ENCODE peak calls at places on chromosomes 11 and 22, in six cellular contexts. One of them, this sample, is unnamed.

GRCh38 chr22:29154364-29155048 is 51.2 kb upstream of the EMID1 start:
- DNase-seq in sigmoid colon: peak
- DNase-seq in A549: peak
- DNase-seq in tibial nerve: no peak
- DNase-seq in HepG2: peak
- DNase-seq in stomach: peak
- DNase-seq in this sample: peak

GRCh38 chr11:2508793-2509192 is 64.0 kb downstream of the KCNQ1 start:
- DNase-seq in sigmoid colon: no peak
- DNase-seq in tibial nerve: no peak
- DNase-seq in stomach: no peak
- DNase-seq in A549: no peak
- DNase-seq in HepG2: no peak
- DNase-seq in this sample: peak

GRCh38 chr22:44718418-44718817 is 16.4 kb downstream of the PRR5 start:
- DNase-seq in A549: no peak
- DNase-seq in tibial nerve: no peak
- DNase-seq in HepG2: no peak
- DNase-seq in sigmoid colon: no peak
- DNase-seq in stomach: no peak
- DNase-seq in this sample: no peak

GRCh38 chr11:39011822-39012221 is 2413.8 kb upstream of the RAG2 start:
- DNase-seq in stomach: no peak
- DNase-seq in A549: no peak
- DNase-seq in sigmoid colon: no peak
- DNase-seq in HepG2: no peak
- DNase-seq in tibial nerve: no peak
- DNase-seq in this sample: no peak

GRCh38 chr22:29207231-29207550 is 1.5 kb downstream of the EMID1 start:
- DNase-seq in sigmoid colon: no peak
- DNase-seq in HepG2: no peak
- DNase-seq in A549: no peak
- DNase-seq in tibial nerve: no peak
- DNase-seq in stomach: no peak
- DNase-seq in this sample: no peak

GRCh38 chr11:86755196-86755595 is 45.1 kb upstream of the PRSS23 start:
- DNase-seq in A549: no peak
- DNase-seq in tibial nerve: no peak
- DNase-seq in HepG2: no peak
- DNase-seq in sigmoid colon: no peak
- DNase-seq in stomach: no peak
- DNase-seq in this sample: no peak

GRCh38 chr11:120540744-120541143 is 29.2 kb downstream of the GRIK4 start:
- DNase-seq in A549: no peak
- DNase-seq in HepG2: peak
- DNase-seq in tibial nerve: no peak
- DNase-seq in sigmoid colon: no peak
- DNase-seq in stomach: no peak
- DNase-seq in this sample: no peak

GRCh38 chr11:118524757-118525465 is 2.4 kb upstream of the TTC36 start:
- DNase-seq in stomach: no peak
- DNase-seq in A549: no peak
- DNase-seq in tibial nerve: no peak
- DNase-seq in HepG2: no peak
- DNase-seq in sigmoid colon: no peak
- DNase-seq in this sample: no peak

GRCh38 chr11:22338465-22338810 is 257 bp downstream of the SLC17A6 start:
- DNase-seq in sigmoid colon: no peak
- DNase-seq in HepG2: no peak
- DNase-seq in stomach: no peak
- DNase-seq in tibial nerve: no peak
- DNase-seq in A549: no peak
- DNase-seq in this sample: no peak

GRCh38 chr22:25370322-25370721 is 150.9 kb downstream of the CRYBB2 start:
- DNase-seq in tibial nerve: no peak
- DNase-seq in HepG2: no peak
- DNase-seq in A549: no peak
- DNase-seq in sigmoid colon: no peak
- DNase-seq in stomach: no peak
- DNase-seq in this sample: no peak

GRCh38 chr11:130094614-130095013 is 24.9 kb downstream of the APLP2 start:
- DNase-seq in tibial nerve: no peak
- DNase-seq in stomach: no peak
- DNase-seq in HepG2: no peak
- DNase-seq in A549: no peak
- DNase-seq in sigmoid colon: no peak
- DNase-seq in this sample: no peak

GRCh38 chr11:36010010-36010740 is 66.3 kb downstream of the LDLRAD3 start:
- DNase-seq in tibial nerve: no peak
- DNase-seq in stomach: no peak
- DNase-seq in A549: no peak
- DNase-seq in HepG2: no peak
- DNase-seq in sigmoid colon: no peak
- DNase-seq in this sample: no peak

GRCh38 chr22:22342697-22343602 is 98.4 kb downstream of the VPREB1 start:
- DNase-seq in A549: peak
- DNase-seq in stomach: peak
- DNase-seq in HepG2: peak
- DNase-seq in tibial nerve: no peak
- DNase-seq in sigmoid colon: no peak
- DNase-seq in this sample: no peak

GRCh38 chr11:20192151-20192550 is 31.9 kb upstream of the DBX1 start:
- DNase-seq in HepG2: no peak
- DNase-seq in stomach: no peak
- DNase-seq in A549: no peak
- DNase-seq in tibial nerve: no peak
- DNase-seq in sigmoid colon: no peak
- DNase-seq in this sample: no peak

GRCh38 chr11:69881467-69882269 is 62.5 kb upstream of the FGF3 start:
- DNase-seq in stomach: no peak
- DNase-seq in HepG2: no peak
- DNase-seq in tibial nerve: no peak
- DNase-seq in A549: no peak
- DNase-seq in sigmoid colon: no peak
- DNase-seq in this sample: no peak

GRCh38 chr11:37957717-37958116 is 1359.7 kb upstream of the RAG2 start:
- DNase-seq in HepG2: no peak
- DNase-seq in stomach: no peak
- DNase-seq in A549: no peak
- DNase-seq in tibial nerve: no peak
- DNase-seq in sigmoid colon: no peak
- DNase-seq in this sample: no peak

GRCh38 chr11:111428113-111428876 is 49.2 kb upstream of the POU2AF1 start:
- DNase-seq in HepG2: no peak
- DNase-seq in stomach: no peak
- DNase-seq in tibial nerve: no peak
- DNase-seq in sigmoid colon: no peak
- DNase-seq in A549: no peak
- DNase-seq in this sample: no peak

GRCh38 chr11:96578379-96578778 is 188.6 kb downstream of the JRKL start:
- DNase-seq in HepG2: no peak
- DNase-seq in tibial nerve: no peak
- DNase-seq in stomach: no peak
- DNase-seq in sigmoid colon: no peak
- DNase-seq in A549: no peak
- DNase-seq in this sample: no peak

GRCh38 chr11:91978747-91979146 is 245.9 kb upstream of the FAT3 start:
- DNase-seq in HepG2: no peak
- DNase-seq in sigmoid colon: no peak
- DNase-seq in tibial nerve: no peak
- DNase-seq in stomach: no peak
- DNase-seq in A549: no peak
- DNase-seq in this sample: no peak

GRCh38 chr11:116499396-116500001 is 273.3 kb downstream of the BUD13 start:
- DNase-seq in tibial nerve: peak
- DNase-seq in A549: peak
- DNase-seq in stomach: peak
- DNase-seq in HepG2: peak
- DNase-seq in sigmoid colon: peak
- DNase-seq in this sample: no peak

GRCh38 chr11:121654506-121655480 is 202.0 kb upstream of the SORL1-AS1 start:
- DNase-seq in HepG2: peak
- DNase-seq in stomach: no peak
- DNase-seq in tibial nerve: no peak
- DNase-seq in A549: no peak
- DNase-seq in sigmoid colon: no peak
- DNase-seq in this sample: no peak

GRCh38 chr11:14300661-14301304 is 58.2 kb downstream of the RRAS2 start:
- DNase-seq in stomach: peak
- DNase-seq in HepG2: peak
- DNase-seq in sigmoid colon: peak
- DNase-seq in A549: peak
- DNase-seq in tibial nerve: peak
- DNase-seq in this sample: peak

GRCh38 chr11:3947084-3947483 is 91.6 kb downstream of the STIM1 start:
- DNase-seq in HepG2: no peak
- DNase-seq in tibial nerve: no peak
- DNase-seq in A549: no peak
- DNase-seq in sigmoid colon: peak
- DNase-seq in stomach: no peak
- DNase-seq in this sample: no peak

GRCh38 chr11:70507466-70508230 is 109.3 kb downstream of the CTTN start:
- DNase-seq in tibial nerve: no peak
- DNase-seq in HepG2: no peak
- DNase-seq in sigmoid colon: peak
- DNase-seq in stomach: no peak
- DNase-seq in A549: no peak
- DNase-seq in this sample: no peak

GRCh38 chr11:8368772-8369171 is 105.1 kb upstream of the LMO1 start:
- DNase-seq in HepG2: no peak
- DNase-seq in sigmoid colon: peak
- DNase-seq in A549: no peak
- DNase-seq in stomach: no peak
- DNase-seq in tibial nerve: no peak
- DNase-seq in this sample: no peak

GRCh38 chr11:91804057-91804456 is 420.6 kb upstream of the FAT3 start:
- DNase-seq in stomach: no peak
- DNase-seq in sigmoid colon: no peak
- DNase-seq in HepG2: no peak
- DNase-seq in tibial nerve: no peak
- DNase-seq in A549: no peak
- DNase-seq in this sample: no peak

GRCh38 chr11:112179601-112180000 is 4.3 kb downstream of the BCO2 start:
- DNase-seq in HepG2: no peak
- DNase-seq in sigmoid colon: no peak
- DNase-seq in tibial nerve: no peak
- DNase-seq in A549: no peak
- DNase-seq in stomach: no peak
- DNase-seq in this sample: no peak

GRCh38 chr11:67057410-67057757 is 737 bp downstream of the RHOD start:
- DNase-seq in stomach: no peak
- DNase-seq in HepG2: no peak
- DNase-seq in tibial nerve: no peak
- DNase-seq in sigmoid colon: no peak
- DNase-seq in A549: no peak
- DNase-seq in this sample: no peak

GRCh38 chr11:111417766-111418435 is 38.8 kb upstream of the POU2AF1 start:
- DNase-seq in stomach: no peak
- DNase-seq in tibial nerve: peak
- DNase-seq in A549: no peak
- DNase-seq in sigmoid colon: peak
- DNase-seq in HepG2: no peak
- DNase-seq in this sample: peak

GRCh38 chr22:27642104-27642800 is 159.3 kb downstream of the MN1 start:
- DNase-seq in stomach: no peak
- DNase-seq in HepG2: peak
- DNase-seq in tibial nerve: no peak
- DNase-seq in sigmoid colon: no peak
- DNase-seq in A549: no peak
- DNase-seq in this sample: no peak

GRCh38 chr11:118156531-118157185 is 4.0 kb upstream of the SCN4B start:
- DNase-seq in HepG2: no peak
- DNase-seq in tibial nerve: no peak
- DNase-seq in sigmoid colon: no peak
- DNase-seq in stomach: no peak
- DNase-seq in A549: peak
- DNase-seq in this sample: no peak

DNA sequence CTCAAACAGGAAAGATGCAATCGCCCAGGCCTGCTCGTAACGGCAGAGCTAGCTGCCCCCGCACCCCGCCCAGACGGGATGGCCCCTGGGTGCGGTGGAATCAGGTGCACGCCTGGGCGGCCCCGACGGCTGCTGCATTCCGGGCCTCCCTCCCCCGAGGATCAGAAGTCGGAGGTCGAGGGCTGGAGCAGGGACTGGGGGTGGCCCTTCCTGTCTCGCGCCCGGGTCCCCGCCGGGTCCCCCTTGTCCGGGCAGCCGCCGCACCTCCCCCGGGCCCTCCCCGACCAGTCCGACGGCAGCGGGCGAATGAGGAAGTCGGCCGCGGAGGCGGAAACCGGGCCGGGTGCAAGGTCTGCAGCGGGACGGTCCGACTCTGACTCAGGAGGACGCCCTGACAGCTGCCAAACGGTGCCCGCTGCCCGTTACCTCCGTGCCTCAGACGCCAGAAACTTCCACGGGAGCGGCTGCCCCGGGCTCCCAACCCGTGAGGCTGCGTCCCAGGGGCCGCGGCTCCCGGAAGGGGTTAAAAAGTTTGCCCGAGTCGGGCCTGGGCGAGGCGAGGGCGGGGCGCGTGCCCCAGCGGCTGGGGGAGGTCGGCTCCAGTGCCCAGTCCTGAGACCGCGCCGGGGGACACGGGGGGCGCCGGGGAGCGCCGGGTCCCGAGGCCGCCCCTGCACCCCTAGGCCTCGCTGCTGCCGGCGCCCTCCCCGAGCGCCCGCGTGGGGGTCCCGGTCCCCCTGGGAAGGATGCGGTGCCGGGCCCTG is 685 bp downstream of the MYH9 start:
- DNase-seq in tibial nerve: peak
- DNase-seq in A549: no peak
- DNase-seq in stomach: peak
- DNase-seq in HepG2: no peak
- DNase-seq in sigmoid colon: peak
- DNase-seq in this sample: peak
- TF ChIP-seq EP300 in tibial nerve: peak
- TF ChIP-seq EP300 in A549: no peak
- TF ChIP-seq EP300 in stomach: no peak
- TF ChIP-seq EP300 in HepG2: no peak
- TF ChIP-seq EP300 in sigmoid colon: no peak
- TF ChIP-seq EP300 in this sample: no peak

GRCh38 chr11:702731-703461 is 3.1 kb upstream of the EPS8L2 start:
- DNase-seq in sigmoid colon: peak
- DNase-seq in stomach: peak
- DNase-seq in A549: no peak
- DNase-seq in HepG2: no peak
- DNase-seq in tibial nerve: no peak
- DNase-seq in this sample: no peak
- TF ChIP-seq EP300 in sigmoid colon: no peak
- TF ChIP-seq EP300 in stomach: no peak
- TF ChIP-seq EP300 in A549: no peak
- TF ChIP-seq EP300 in HepG2: no peak
- TF ChIP-seq EP300 in tibial nerve: no peak
- TF ChIP-seq EP300 in this sample: no peak

GRCh38 chr11:104432981-104433380 is 269.0 kb upstream of the PDGFD start:
- DNase-seq in HepG2: no peak
- DNase-seq in tibial nerve: no peak
- DNase-seq in A549: no peak
- DNase-seq in stomach: no peak
- DNase-seq in sigmoid colon: no peak
- DNase-seq in this sample: no peak
- TF ChIP-seq EP300 in HepG2: no peak
- TF ChIP-seq EP300 in tibial nerve: no peak
- TF ChIP-seq EP300 in A549: no peak
- TF ChIP-seq EP300 in stomach: no peak
- TF ChIP-seq EP300 in sigmoid colon: no peak
- TF ChIP-seq EP300 in this sample: no peak

GRCh38 chr11:114439229-114440120 is at the start of gene REXO2:
- DNase-seq in HepG2: peak
- DNase-seq in tibial nerve: peak
- DNase-seq in stomach: peak
- DNase-seq in sigmoid colon: peak
- DNase-seq in A549: peak
- DNase-seq in this sample: peak
- TF ChIP-seq EP300 in HepG2: no peak
- TF ChIP-seq EP300 in tibial nerve: peak
- TF ChIP-seq EP300 in stomach: no peak
- TF ChIP-seq EP300 in sigmoid colon: no peak
- TF ChIP-seq EP300 in A549: no peak
- TF ChIP-seq EP300 in this sample: no peak